ENCODE peak calls at places on chromosomes 13 and 19, in ten cellular contexts. S, R, V, N, J, H, T, B, E and F are unnamed samples.

GRCh38 chr19:12752056-12752781 is 628 bp downstream of the BEST2 start:
- DNase-seq in S (no peak), T (no peak), V (no peak), N (no peak), R (no peak), B (no peak), H (no peak), J (no peak), E (no peak), F (no peak)

GRCh38 chr19:50723069-50723468 is at the start of gene CLEC11A:
- DNase-seq in N (no peak), S (no peak), R (peak; percentile 75), E (peak; percentile 80), J (no peak), V (peak; percentile 83), T (peak; percentile 92), B (no peak), H (no peak), F (no peak)

GRCh38 chr13:112723771-112724170 is 33.9 kb downstream of the ATP11A start:
- DNase-seq in R (no peak), B (no peak), N (no peak), E (no peak), J (no peak), H (no peak), S (no peak), T (no peak), V (no peak), F (no peak)

GRCh38 chr19:8478605-8479004 is 23.8 kb downstream of the PRAM1 start:
- DNase-seq in J (no peak), R (no peak), B (no peak), E (no peak), N (no peak), S (no peak), H (no peak), V (no peak), T (no peak), F (no peak)

GRCh38 chr13:30551194-30551593 is 66.5 kb upstream of the USPL1 start:
- DNase-seq in B (no peak), S (no peak), N (no peak), V (peak; percentile 47), E (peak; percentile 12), R (no peak), J (peak; percentile 26), H (no peak), T (peak; percentile 58), F (peak; percentile 24)

GRCh38 chr19:1914826-1915341 is 9.7 kb downstream of the ADAT3 start:
- DNase-seq in T (no peak), S (no peak), N (no peak), V (no peak), E (no peak), H (no peak), R (no peak), B (no peak), J (no peak), F (no peak)

GRCh38 chr13:71758823-71759222 is 108.2 kb downstream of the DACH1 start:
- DNase-seq in T (no peak), B (no peak), R (no peak), J (no peak), H (no peak), V (no peak), E (no peak), S (no peak), N (no peak), F (no peak)

GRCh38 chr13:113129921-113130750 is 7.5 kb downstream of the F10 start:
- DNase-seq in T (no peak), E (no peak), H (no peak), S (no peak), B (no peak), J (no peak), N (no peak), V (no peak), R (peak; percentile 66), F (no peak)

GRCh38 chr13:113153810-113154748 is 4.4 kb upstream of the PROZ start:
- DNase-seq in S (peak; percentile 56), H (no peak), J (peak; percentile 82), N (peak; percentile 52), B (peak; percentile 0), T (peak; percentile 81), E (peak; percentile 92), V (peak; percentile 28), R (peak; percentile 86), F (no peak)

GRCh38 chr19:55912916-55913315 is 19.2 kb downstream of the NLRP13 start:
- DNase-seq in R (no peak), S (no peak), B (no peak), J (no peak), E (no peak), N (no peak), H (no peak), T (no peak), V (no peak), F (no peak)

GRCh38 chr19:49165111-49165750 is 7.6 kb downstream of the TRPM4 start:
- DNase-seq in B (no peak), V (no peak), T (no peak), H (no peak), R (peak; percentile 48), E (no peak), N (no peak), J (peak; percentile 50), S (no peak), F (no peak)

GRCh38 chr19:14553939-14554243 is 18.0 kb downstream of the NDUFB7 start:
- DNase-seq in E (no peak), T (no peak), N (no peak), R (no peak), J (no peak), H (no peak), V (no peak), B (no peak), S (no peak), F (no peak)

GRCh38 chr19:10848208-10848843 is at the start of gene C19orf38:
- DNase-seq in S (no peak), N (no peak), R (no peak), J (no peak), B (no peak), T (no peak), V (no peak), H (no peak), E (no peak), F (no peak)

GRCh38 chr19:11196406-11197287 is 698 bp downstream of the KANK2 start:
- DNase-seq in H (no peak), N (no peak), R (peak; percentile 59), S (no peak), V (no peak), T (peak; percentile 76), E (peak; percentile 85), J (no peak), B (no peak), F (no peak)

GRCh38 chr13:40172149-40172591 is 494.3 kb downstream of the FOXO1 start:
- DNase-seq in J (no peak), N (no peak), S (no peak), R (no peak), T (no peak), E (no peak), B (no peak), H (no peak), V (no peak), F (no peak)

GRCh38 chr19:6527893-6528543 is 2.8 kb upstream of the TNFSF9 start:
- DNase-seq in E (no peak), H (no peak), S (no peak), J (no peak), N (no peak), R (no peak), T (no peak), V (no peak), B (no peak), F (no peak)

GRCh38 chr19:10271543-10272086 is 695 bp downstream of the ICAM1 start:
- DNase-seq in E (no peak), J (no peak), T (peak; percentile 58), N (no peak), V (no peak), H (no peak), B (no peak), S (no peak), R (no peak), F (no peak)

GRCh38 chr13:23707674-23708073 is 137.5 kb downstream of the TNFRSF19 start:
- DNase-seq in N (no peak), H (no peak), R (no peak), E (no peak), B (no peak), T (peak; percentile 50), J (no peak), V (peak; percentile 46), S (no peak), F (no peak)

GRCh38 chr13:29540799-29541198 is 54.7 kb downstream of the SLC7A1 start:
- DNase-seq in J (no peak), N (no peak), S (no peak), T (no peak), V (no peak), E (no peak), B (no peak), H (no peak), R (no peak), F (no peak)

GRCh38 chr13:20908714-20909497 is 6.4 kb upstream of the XPO4 start:
- DNase-seq in V (no peak), R (no peak), N (no peak), E (no peak), J (no peak), S (no peak), H (no peak), T (no peak), B (no peak), F (no peak)

GRCh38 chr19:2446390-2446789 is 10.4 kb downstream of the LMNB2 start:
- DNase-seq in E (no peak), R (no peak), T (no peak), H (no peak), J (no peak), S (no peak), B (no peak), N (no peak), V (no peak), F (peak; percentile 95)

GRCh38 chr13:106990594-106990993 is 422.7 kb upstream of the ARGLU1 start:
- DNase-seq in H (no peak), T (no peak), N (no peak), B (no peak), S (no peak), J (no peak), V (no peak), E (no peak), R (no peak), F (no peak)

GRCh38 chr19:21698215-21698614 is 69.2 kb downstream of the ZNF100 start:
- DNase-seq in H (no peak), T (peak; percentile 34), V (peak; percentile 26), N (no peak), S (no peak), R (no peak), E (no peak), J (peak; percentile 30), B (no peak), F (no peak)

GRCh38 chr13:95136638-95137037 is 164.6 kb downstream of the ABCC4 start:
- DNase-seq in E (no peak), T (no peak), H (no peak), S (no peak), R (no peak), B (no peak), V (no peak), J (no peak), N (no peak), F (no peak)

GRCh38 chr19:43784251-43784980 is 3.6 kb upstream of the KCNN4 start:
- DNase-seq in H (peak; percentile 47), V (peak; percentile 77), R (peak; percentile 76), E (peak; percentile 90), B (no peak), S (no peak), T (peak; percentile 92), N (peak; percentile 19), J (no peak), F (no peak)

GRCh38 chr19:5470264-5470671 is 15.1 kb downstream of the ZNRF4 start:
- DNase-seq in T (no peak), R (no peak), V (no peak), E (no peak), J (no peak), B (no peak), N (no peak), H (no peak), S (no peak), F (no peak)

GRCh38 chr13:46211116-46211515 is 612 bp upstream of the LRRC63 start:
- DNase-seq in H (no peak), J (peak; percentile 49), E (no peak), N (no peak), V (no peak), T (no peak), B (no peak), S (no peak), R (no peak), F (no peak)

GRCh38 chr13:50393641-50394040 is 378.4 kb downstream of the KCNRG start:
- DNase-seq in N (no peak), H (no peak), E (no peak), B (peak; percentile 58), V (no peak), R (no peak), T (no peak), J (peak; percentile 8), S (no peak), F (peak; percentile 79)